ENCODE peak calls at places on chromosomes 6 and 20, in six cellular contexts. L is left ventricle myocardium inferior; U is SJSA1; S is aorta; C is prostate gland; G is CD8-positive, alpha-beta memory T cell. P is an unnamed sample. For H3K4me1, the result is how much of the 10 kb centered on the place peaks cover.

GRCh38 chr6:26122402-26122792 is 35.2 kb downstream of the HFE start:
- DNase-seq in L (no peak), U (peak), S (no peak), C (peak), G (no peak), P (no peak)

GRCh38 chr6:56348578-56348977 is 101.2 kb upstream of the COL21A1 start:
- DNase-seq in L (no peak), U (no peak), S (no peak), C (no peak), G (no peak), P (no peak)

GRCh38 chr6:116530436-116530835 is 15.0 kb downstream of the TRAPPC3L start:
- DNase-seq in L (no peak), U (no peak), S (no peak), C (no peak), G (no peak), P (no peak)

GRCh38 chr6:16256781-16257180 is 18.4 kb downstream of the GMPR start:
- DNase-seq in L (no peak), U (no peak), S (no peak), C (no peak), G (no peak), P (no peak)

GRCh38 chr20:24109537-24109936 is 121.0 kb upstream of the GGTLC1 start:
- DNase-seq in L (no peak), U (no peak), S (no peak), C (no peak), G (peak), P (no peak)

GRCh38 chr6:18211338-18211737 is 53.0 kb downstream of the DEK start:
- DNase-seq in L (no peak), U (no peak), S (no peak), C (no peak), G (no peak), P (no peak)

GRCh38 chr6:137692308-137692707 is 174.8 kb upstream of the TNFAIP3 start:
- DNase-seq in L (no peak), U (no peak), S (no peak), C (no peak), G (no peak), P (no peak)

GRCh38 chr6:111952326-111952725 is 79.1 kb upstream of the FYN start:
- DNase-seq in L (no peak), U (no peak), S (no peak), C (no peak), G (no peak), P (no peak)

GRCh38 chr6:39681566-39682250 is 43.5 kb downstream of the KIF6 start:
- DNase-seq in L (no peak), U (no peak), S (no peak), C (no peak), G (no peak), P (no peak)

GRCh38 chr6:45830441-45831139 is 185.1 kb downstream of the CLIC5 start:
- DNase-seq in L (no peak), U (peak), S (no peak), C (no peak), G (peak), P (no peak)

GRCh38 chr20:45893831-45894230 is 2.7 kb downstream of the CTSA start:
- DNase-seq in L (no peak), U (no peak), S (peak), C (no peak), G (no peak), P (no peak)

GRCh38 chr20:14334306-14334930 is 3.0 kb downstream of the FLRT3 start:
- DNase-seq in L (no peak), U (no peak), S (no peak), C (peak), G (no peak), P (peak)

GRCh38 chr6:149897015-149897697 is 757 bp downstream of the RAET1E start:
- DNase-seq in L (peak), U (peak), S (peak), C (peak), G (no peak), P (peak)

GRCh38 chr6:52577778-52578473 is 1.1 kb upstream of the TRAM2 start:
- DNase-seq in L (no peak), U (no peak), S (no peak), C (no peak), G (no peak), P (no peak)

GRCh38 chr6:84762220-84762940 is 2.0 kb downstream of the TBX18 start:
- DNase-seq in L (no peak), U (peak), S (peak), C (no peak), G (no peak), P (no peak)

GRCh38 chr6:49849121-49849907 is 17.0 kb downstream of the CRISP1 start:
- DNase-seq in L (no peak), U (no peak), S (no peak), C (peak), G (no peak), P (no peak)

GRCh38 chr20:22106308-22106938 is 401.0 kb downstream of the PAX1 start:
- DNase-seq in L (no peak), U (no peak), S (no peak), C (peak), G (no peak), P (no peak)

GRCh38 chr20:38871560-38871953 is 54.7 kb upstream of the FAM83D start:
- DNase-seq in L (no peak), U (no peak), S (no peak), C (no peak), G (no peak), P (no peak)

GRCh38 chr20:52049001-52049731 is 142.4 kb downstream of the ZFP64 start:
- DNase-seq in L (no peak), U (no peak), S (no peak), C (no peak), G (no peak), P (peak)

GRCh38 chr6:81750201-81750600 is 2.3 kb downstream of the TENT5A start:
- DNase-seq in L (no peak), U (no peak), S (no peak), C (no peak), G (no peak), P (no peak)

GRCh38 chr6:134372603-134373281 is 54.8 kb upstream of the SGK1 start:
- DNase-seq in L (peak), U (no peak), S (peak), C (peak), G (no peak), P (no peak)

GRCh38 chr20:32462900-32463641 is 104.9 kb downstream of the ASXL1 start:
- DNase-seq in L (no peak), U (no peak), S (no peak), C (no peak), G (no peak), P (no peak)

GRCh38 chr6:136288566-136289326 is 900 bp downstream of the BCLAF1 start:
- DNase-seq in L (peak), U (peak), S (peak), C (peak), G (peak), P (peak)

GRCh38 chr20:59207742-59208357 is 44.2 kb downstream of the ZNF831 start:
- DNase-seq in L (peak), U (no peak), S (peak), C (no peak), G (peak), P (peak)

GRCh38 chr6:13760948-13761347 is 49.3 kb upstream of the RANBP9 start:
- DNase-seq in L (no peak), U (no peak), S (no peak), C (no peak), G (no peak), P (no peak)

GRCh38 chr20:64084209-64085152 is at the start of gene LKAAEAR1:
- DNase-seq in L (no peak), U (no peak), S (no peak), C (no peak), G (no peak), P (no peak)

GRCh38 chr6:51996296-51996947 is 91.0 kb downstream of the PKHD1 start:
- DNase-seq in L (no peak), U (no peak), S (no peak), C (no peak), G (no peak), P (no peak)

GRCh38 chr6:33838979-33839378 is 35.2 kb upstream of the MLN start:
- DNase-seq in L (no peak), U (no peak), S (no peak), C (no peak), G (no peak), P (no peak)

GRCh38 chr6:75098709-75099108 is 107.1 kb downstream of the COL12A1 start:
- DNase-seq in L (peak), U (peak), S (peak), C (no peak), G (no peak), P (peak)

GRCh38 chr20:14828459-14828858 is 491.0 kb upstream of the FLRT3 start:
- DNase-seq in L (no peak), U (no peak), S (no peak), C (no peak), G (no peak), P (no peak)

GRCh38 chr6:42278131-42278853 is 60.6 kb upstream of the MRPS10 start:
- DNase-seq in L (no peak), U (no peak), S (no peak), C (no peak), G (peak), P (no peak)

GRCh38 chr20:7113577-7114466 is 346.3 kb downstream of the BMP2 start:
- DNase-seq in L (peak), U (peak), S (no peak), C (no peak), G (no peak), P (peak)

GRCh38 chr6:158606935-158607334 is 37.6 kb downstream of the DYNLT1 start:
- DNase-seq in L (no peak), U (peak), S (no peak), C (no peak), G (no peak), P (no peak)

GRCh38 chr6:32126880-32127279 is 1.2 kb downstream of the ATF6B start:
- DNase-seq in L (no peak), U (no peak), S (no peak), C (no peak), G (no peak), P (no peak)
- H3K4me3 ChIP-seq in L (peak), U (peak), S (peak), C (peak), G (peak), P (no peak)

DNA sequence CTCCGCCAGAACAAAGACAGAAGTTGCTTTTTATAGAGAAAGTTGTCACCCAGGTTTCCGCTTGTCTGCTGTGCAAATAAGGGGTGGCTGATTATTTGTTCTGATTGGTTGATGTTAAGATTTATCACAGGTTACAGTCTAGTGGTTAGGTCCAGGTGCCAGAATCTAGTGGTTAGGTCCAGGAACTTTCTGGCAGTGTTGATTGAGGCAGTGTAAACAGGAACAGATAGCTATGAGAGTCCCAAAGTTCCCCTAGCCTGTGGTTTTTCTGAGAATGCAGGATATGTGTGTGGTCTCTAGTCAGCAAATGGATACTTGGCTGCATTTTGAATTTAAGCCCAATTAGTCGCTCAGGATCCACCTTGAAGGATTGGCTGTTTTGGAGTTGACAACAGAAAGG is 148.0 kb downstream of the TMEM200A start:
- DNase-seq in L (no peak), U (peak), S (no peak), C (no peak), G (peak), P (no peak)
- H3K4me1 ChIP-seq in L (under half), U (under half), S (under half), C (under half), G (under half), P (under half)

GRCh38 chr6:31838968-31839367 is 11.4 kb downstream of the HSPA1B start:
- DNase-seq in L (no peak), U (no peak), S (no peak), C (no peak), G (no peak), P (no peak)
- H3K27ac ChIP-seq in L (no peak), U (no peak), S (no peak), C (no peak), G (no peak), P (no peak)

GRCh38 chr6:151806757-151807512 is 547 bp upstream of the ESR1 start:
- DNase-seq in L (no peak), U (no peak), S (no peak), C (no peak), G (no peak), P (no peak)

GRCh38 chr6:151808331-151809241 is 1.1 kb downstream of the ESR1 start:
- DNase-seq in L (no peak), U (no peak), S (no peak), C (no peak), G (no peak), P (peak)

GRCh38 chr6:151804585-151805285 is 2.7 kb upstream of the ESR1 start:
- DNase-seq in L (no peak), U (no peak), S (no peak), C (no peak), G (no peak), P (no peak)

GRCh38 chr6:151805286-151805840 is 2.1 kb upstream of the ESR1 start:
- DNase-seq in L (peak), U (no peak), S (peak), C (no peak), G (no peak), P (peak)

GRCh38 chr6:151807513-151808330 is at the start of gene ESR1:
- DNase-seq in L (peak), U (no peak), S (peak), C (no peak), G (no peak), P (peak)
- H3K4me3 ChIP-seq in L (peak), U (no peak), S (peak), C (peak), G (no peak), P (peak)

GRCh38 chr20:1945134-1945618 is 48.7 kb downstream of the PDYN start:
- DNase-seq in L (peak), U (no peak), S (peak), C (no peak), G (no peak), P (peak)

GRCh38 chr20:1942061-1942460 is 46.9 kb downstream of the SIRPA start:
- DNase-seq in L (no peak), U (no peak), S (no peak), C (no peak), G (no peak), P (no peak)

GRCh38 chr20:1942486-1943266 is 47.5 kb downstream of the SIRPA start:
- DNase-seq in L (no peak), U (no peak), S (no peak), C (no peak), G (no peak), P (no peak)

GRCh38 chr20:1944345-1945099 is 49.3 kb downstream of the SIRPA start:
- DNase-seq in L (no peak), U (no peak), S (no peak), C (no peak), G (no peak), P (no peak)

GRCh38 chr20:1943267-1944002 is 48.2 kb downstream of the SIRPA start:
- DNase-seq in L (peak), U (no peak), S (no peak), C (no peak), G (no peak), P (no peak)
- H3K4me1 ChIP-seq in L (under half), U (under half), S (under half), C (under half), G (under half), P (under half)

GRCh38 chr6:11585426-11586016 is 48.0 kb downstream of the TMEM170B start:
- DNase-seq in L (no peak), U (no peak), S (no peak), C (no peak), G (no peak), P (no peak)
- H3K27ac ChIP-seq in L (no peak), U (peak), S (no peak), C (no peak), G (no peak), P (no peak)

DNA sequence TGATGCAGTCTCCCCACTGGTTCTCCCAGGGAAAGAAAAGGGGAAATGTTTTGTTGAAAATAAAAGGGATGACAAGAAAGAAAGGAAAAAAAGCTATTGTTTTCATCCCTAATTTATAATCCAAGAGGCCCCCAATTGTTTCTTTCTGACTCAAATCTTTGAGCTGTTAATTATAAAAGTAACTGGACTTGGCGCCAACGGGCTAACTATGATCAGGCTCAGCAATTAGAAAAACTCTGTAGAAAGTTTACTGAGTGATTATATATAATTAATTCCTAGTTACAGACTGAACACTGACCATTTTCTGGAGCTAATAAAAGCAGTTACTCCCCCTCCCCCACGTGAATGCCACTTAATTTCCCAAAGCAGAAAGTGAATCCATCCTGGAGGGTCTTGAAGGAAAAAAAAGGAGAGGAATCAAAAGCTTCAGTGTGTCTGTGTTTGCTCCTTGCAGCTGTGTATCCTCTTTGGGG is 3.2 kb downstream of the ZMYND8 start:
- DNase-seq in L (no peak), U (no peak), S (no peak), C (no peak), G (no peak), P (no peak)
- H3K4me3 ChIP-seq in L (peak), U (no peak), S (no peak), C (no peak), G (peak), P (no peak)

P was measured in thyroid gland.